ENCODE peak calls at places on chromosomes 13 and 19, in four cellular contexts. One of them, this sample, is unnamed.

GRCh38 chr13:86324191-86324590 is 525.0 kb upstream of the SLITRK6 start:
- DNase-seq in NCI-H2029: no peak
- DNase-seq in testis: no peak
- DNase-seq in lower lobe of right lung: no peak
- DNase-seq in this sample: no peak

GRCh38 chr13:24153347-24153746 is 7.2 kb upstream of the SPATA13 start:
- DNase-seq in NCI-H2029: no peak
- DNase-seq in testis: no peak
- DNase-seq in lower lobe of right lung: no peak
- DNase-seq in this sample: no peak

GRCh38 chr13:82248713-82249112 is 1633.6 kb downstream of the SLITRK1 start:
- DNase-seq in NCI-H2029: no peak
- DNase-seq in testis: no peak
- DNase-seq in lower lobe of right lung: no peak
- DNase-seq in this sample: no peak

GRCh38 chr13:34044660-34045080 is 226.7 kb downstream of the RFC3 start:
- DNase-seq in NCI-H2029: peak
- DNase-seq in testis: no peak
- DNase-seq in lower lobe of right lung: no peak
- DNase-seq in this sample: peak

GRCh38 chr19:55348317-55349034 is 6.0 kb downstream of the COX6B2 start:
- DNase-seq in NCI-H2029: no peak
- DNase-seq in testis: no peak
- DNase-seq in lower lobe of right lung: peak
- DNase-seq in this sample: no peak

GRCh38 chr13:33509642-33510229 is 224.2 kb upstream of the STARD13 start:
- DNase-seq in NCI-H2029: no peak
- DNase-seq in testis: peak
- DNase-seq in lower lobe of right lung: no peak
- DNase-seq in this sample: peak

GRCh38 chr19:19551862-19552192 is 13.8 kb downstream of the CILP2 start:
- DNase-seq in NCI-H2029: no peak
- DNase-seq in testis: no peak
- DNase-seq in lower lobe of right lung: no peak
- DNase-seq in this sample: no peak

GRCh38 chr19:38047641-38048040 is 140.6 kb downstream of the SIPA1L3 start:
- DNase-seq in NCI-H2029: no peak
- DNase-seq in testis: no peak
- DNase-seq in lower lobe of right lung: no peak
- DNase-seq in this sample: no peak

GRCh38 chr13:40809471-40809870 is 20.1 kb downstream of the SLC25A15 start:
- DNase-seq in NCI-H2029: no peak
- DNase-seq in testis: no peak
- DNase-seq in lower lobe of right lung: no peak
- DNase-seq in this sample: no peak

GRCh38 chr19:6577410-6578125 is 13.4 kb downstream of the CD70 start:
- DNase-seq in NCI-H2029: no peak
- DNase-seq in testis: no peak
- DNase-seq in lower lobe of right lung: no peak
- DNase-seq in this sample: no peak

GRCh38 chr13:37488682-37489081 is 109.9 kb downstream of the POSTN start:
- DNase-seq in NCI-H2029: no peak
- DNase-seq in testis: no peak
- DNase-seq in lower lobe of right lung: no peak
- DNase-seq in this sample: no peak

GRCh38 chr19:48565090-48565489 is 13.1 kb downstream of the SULT2B1 start:
- DNase-seq in NCI-H2029: no peak
- DNase-seq in testis: no peak
- DNase-seq in lower lobe of right lung: no peak
- DNase-seq in this sample: no peak

GRCh38 chr13:37295046-37295445 is 189.6 kb upstream of the CSNK1A1L start:
- DNase-seq in NCI-H2029: no peak
- DNase-seq in testis: no peak
- DNase-seq in lower lobe of right lung: no peak
- DNase-seq in this sample: no peak

GRCh38 chr19:33111587-33111986 is 20.3 kb upstream of the WDR88 start:
- DNase-seq in NCI-H2029: no peak
- DNase-seq in testis: no peak
- DNase-seq in lower lobe of right lung: no peak
- DNase-seq in this sample: no peak

GRCh38 chr19:56119585-56119978 is 1.5 kb downstream of the ZNF787 start:
- DNase-seq in NCI-H2029: no peak
- DNase-seq in testis: no peak
- DNase-seq in lower lobe of right lung: no peak
- DNase-seq in this sample: no peak

GRCh38 chr19:2532252-2533071 is 56.5 kb downstream of the GADD45B start:
- DNase-seq in NCI-H2029: peak
- DNase-seq in testis: no peak
- DNase-seq in lower lobe of right lung: no peak
- DNase-seq in this sample: peak

GRCh38 chr13:40148103-40148502 is 492.6 kb downstream of the COG6 start:
- DNase-seq in NCI-H2029: no peak
- DNase-seq in testis: no peak
- DNase-seq in lower lobe of right lung: no peak
- DNase-seq in this sample: no peak

GRCh38 chr19:49589391-49589790 is 1.6 kb upstream of the PRR12 start:
- DNase-seq in NCI-H2029: no peak
- DNase-seq in testis: no peak
- DNase-seq in lower lobe of right lung: no peak
- DNase-seq in this sample: no peak

GRCh38 chr19:38073806-38074685 is 150.0 kb downstream of the DPF1 start:
- DNase-seq in NCI-H2029: no peak
- DNase-seq in testis: no peak
- DNase-seq in lower lobe of right lung: no peak
- DNase-seq in this sample: no peak